ENCODE peak calls at places on chromosomes 7 and 10, in seven cellular contexts. D, T, W, V, U, S and C are unnamed samples.
A peak's percentile ranks its signal among the peaks of the same experiment; 100 is the strongest.

GRCh38 chr10:30459283-30459682 is 25.3 kb downstream of the MAP3K8 start:
- DNase-seq in W (no peak), U (no peak), V (no peak), S (no peak), T (no peak), D (no peak), C (no peak)

GRCh38 chr10:90352288-90352687 is 505.6 kb downstream of the HTR7 start:
- DNase-seq in S (no peak), W (no peak), D (no peak), T (no peak), V (no peak), U (no peak), C (no peak)

GRCh38 chr7:137970263-137970975 is 31.5 kb downstream of the CREB3L2 start:
- DNase-seq in T (peak; percentile 18), S (no peak), D (peak; percentile 82), U (peak; percentile 38), V (no peak), W (peak; percentile 84), C (no peak)

GRCh38 chr10:260819-261429 is 125.7 kb downstream of the ZMYND11 start:
- DNase-seq in W (no peak), S (no peak), T (no peak), V (no peak), U (no peak), D (no peak), C (no peak)

GRCh38 chr10:107433605-107434004 is 269.1 kb upstream of the SORCS1 start:
- DNase-seq in U (no peak), S (no peak), T (no peak), W (no peak), D (no peak), V (no peak), C (no peak)

GRCh38 chr7:54956021-54956420 is 62.8 kb upstream of the EGFR start:
- DNase-seq in T (no peak), V (no peak), D (no peak), W (no peak), U (no peak), S (no peak), C (no peak)

GRCh38 chr10:19570991-19571390 is 245.2 kb upstream of the PLXDC2 start:
- DNase-seq in S (no peak), V (no peak), U (no peak), W (no peak), T (no peak), D (no peak), C (no peak)

GRCh38 chr7:112292162-112292561 is 85.7 kb downstream of the ZNF277 start:
- DNase-seq in U (no peak), T (no peak), V (no peak), S (no peak), D (no peak), W (no peak), C (no peak)

GRCh38 chr10:24382596-24382978 is 173.6 kb downstream of the KIAA1217 start:
- DNase-seq in U (no peak), S (no peak), T (peak; percentile 25), V (no peak), W (no peak), D (no peak), C (no peak)

GRCh38 chr10:106043833-106044232 is 1120.7 kb downstream of the SORCS1 start:
- DNase-seq in V (no peak), T (peak; percentile 27), D (peak; percentile 53), S (no peak), U (no peak), W (no peak), C (peak; percentile 40)

GRCh38 chr7:55069271-55069792 is 50.5 kb downstream of the EGFR start:
- DNase-seq in D (no peak), S (no peak), U (no peak), T (no peak), W (no peak), V (no peak), C (no peak)

GRCh38 chr7:17054836-17055235 is 173.1 kb upstream of the AGR3 start:
- DNase-seq in T (no peak), D (no peak), S (no peak), U (no peak), W (no peak), V (no peak), C (no peak)

GRCh38 chr10:7986851-7987250 is 67.6 kb upstream of the GATA3 start:
- DNase-seq in D (no peak), W (no peak), V (no peak), U (no peak), S (no peak), T (no peak), C (no peak)

GRCh38 chr7:69890081-69890369 is 291.8 kb downstream of the AUTS2 start:
- DNase-seq in V (no peak), S (no peak), W (no peak), D (no peak), U (no peak), T (no peak), C (no peak)